ENCODE peak calls at places on chromosomes 3 and 15, in four cellular contexts. A is CD4-positive, alpha-beta T cell; R is WERI-Rb-1; C is spleen. L is an unnamed sample.

GRCh38 chr15:61175024-61175423 is 54.1 kb downstream of the RORA start:
- DNase-seq in A (no peak), R (no peak), C (no peak), L (no peak)

GRCh38 chr3:39125837-39126500 is 18.5 kb downstream of the TTC21A start:
- DNase-seq in A (no peak), R (no peak), C (peak), L (no peak)

GRCh38 chr3:10910367-10910766 is 82.2 kb upstream of the SLC6A1 start:
- DNase-seq in A (no peak), R (no peak), C (no peak), L (no peak)

GRCh38 chr3:13821156-13821555 is 58.7 kb downstream of the WNT7A start:
- DNase-seq in A (no peak), R (no peak), C (no peak), L (no peak)

GRCh38 chr15:63059075-63059474 is 16.5 kb downstream of the TPM1 start:
- DNase-seq in A (no peak), R (no peak), C (no peak), L (no peak)

GRCh38 chr15:74428442-74428787 is 5.3 kb downstream of the SEMA7A start:
- DNase-seq in A (no peak), R (peak), C (no peak), L (no peak)

GRCh38 chr3:126121074-126121473 is 37.1 kb upstream of the SLC41A3 start:
- DNase-seq in A (no peak), R (no peak), C (peak), L (no peak)

GRCh38 chr15:71784719-71785118 is 25.6 kb upstream of the NR2E3 start:
- DNase-seq in A (no peak), R (no peak), C (no peak), L (no peak)

GRCh38 chr15:98085003-98085639 is 124.6 kb downstream of the ARRDC4 start:
- DNase-seq in A (peak), R (peak), C (no peak), L (peak)

GRCh38 chr15:43144512-43144911 is 11.1 kb downstream of the TMEM62 start:
- DNase-seq in A (no peak), R (no peak), C (no peak), L (no peak)

GRCh38 chr15:50251638-50252182 is 13.8 kb downstream of the HDC start:
- DNase-seq in A (no peak), R (no peak), C (no peak), L (no peak)

GRCh38 chr15:22992026-22992331 is 11.8 kb upstream of the CYFIP1 start:
- DNase-seq in A (no peak), R (no peak), C (peak), L (no peak)

GRCh38 chr3:9600597-9600996 is 47.0 kb upstream of the LHFPL4 start:
- DNase-seq in A (no peak), R (no peak), C (no peak), L (no peak)

GRCh38 chr15:68691667-68692066 is 112.9 kb downstream of the CORO2B start:
- DNase-seq in A (no peak), R (no peak), C (peak), L (peak)

GRCh38 chr3:127455541-127456450 is 134.7 kb downstream of the TPRA1 start:
- DNase-seq in A (peak), R (peak), C (peak), L (peak)

GRCh38 chr3:121481116-121481895 is 64.5 kb downstream of the POLQ start:
- DNase-seq in A (no peak), R (no peak), C (no peak), L (no peak)

GRCh38 chr3:196193037-196193737 is 18.0 kb downstream of the ZDHHC19 start:
- DNase-seq in A (no peak), R (no peak), C (peak), L (no peak)

GRCh38 chr15:97840501-97840900 is 120.0 kb upstream of the ARRDC4 start:
- DNase-seq in A (no peak), R (no peak), C (no peak), L (no peak)

GRCh38 chr15:43515731-43516130 is 1.7 kb upstream of the MAP1A start:
- DNase-seq in A (no peak), R (no peak), C (no peak), L (no peak)

GRCh38 chr3:74621581-74621980 is 7.1 kb upstream of the CNTN3 start:
- DNase-seq in A (no peak), R (no peak), C (no peak), L (no peak)

GRCh38 chr3:126035362-126036050 is 48.4 kb downstream of the SLC41A3 start:
- DNase-seq in A (no peak), R (no peak), C (no peak), L (no peak)

GRCh38 chr15:76401285-76401684 is 64.7 kb downstream of the ISL2 start:
- DNase-seq in A (no peak), R (peak), C (no peak), L (no peak)

GRCh38 chr15:55789066-55789660 is 46.2 kb upstream of the PRTG start:
- DNase-seq in A (peak), R (peak), C (no peak), L (no peak)

GRCh38 chr15:48781481-48782081 is 29.3 kb downstream of the CEP152 start:
- DNase-seq in A (no peak), R (no peak), C (no peak), L (no peak)

GRCh38 chr15:98567951-98568350 is 80.4 kb upstream of the IGF1R start:
- DNase-seq in A (no peak), R (no peak), C (no peak), L (no peak)

GRCh38 chr15:36899696-36900095 is 200.7 kb downstream of the MEIS2 start:
- DNase-seq in A (no peak), R (no peak), C (no peak), L (no peak)

GRCh38 chr15:88518903-88519302 is 27.6 kb downstream of the DET1 start:
- DNase-seq in A (no peak), R (no peak), C (no peak), L (no peak)

GRCh38 chr3:25053360-25053759 is 374.7 kb upstream of the RARB start:
- DNase-seq in A (no peak), R (no peak), C (no peak), L (no peak)

GRCh38 chr3:37990527-37990926 is at the start of gene VILL:
- DNase-seq in A (no peak), R (no peak), C (peak), L (no peak)

GRCh38 chr3:131361464-131362421 is 19.8 kb upstream of the NUDT16 start:
- DNase-seq in A (no peak), R (no peak), C (peak), L (no peak)

GRCh38 chr3:178536271-178537079 is at the start of gene KCNMB2:
- DNase-seq in A (no peak), R (no peak), C (no peak), L (no peak)

GRCh38 chr3:72949016-72949415 is 47.6 kb upstream of the PPP4R2 start:
- DNase-seq in A (no peak), R (no peak), C (no peak), L (no peak)

GRCh38 chr3:101042996-101043686 is 49.9 kb upstream of the ABI3BP start:
- DNase-seq in A (no peak), R (no peak), C (no peak), L (no peak)

GRCh38 chr3:8589880-8590556 is 54.6 kb downstream of the SSUH2 start:
- DNase-seq in A (no peak), R (no peak), C (no peak), L (no peak)

GRCh38 chr3:10247679-10248183 is 528 bp upstream of the TATDN2 start:
- DNase-seq in A (no peak), R (no peak), C (peak), L (no peak)

GRCh38 chr3:146637871-146638270 is 32.7 kb upstream of the PLSCR5 start:
- DNase-seq in A (no peak), R (no peak), C (no peak), L (no peak)

GRCh38 chr15:88013111-88013510 is 243.4 kb downstream of the NTRK3 start:
- DNase-seq in A (no peak), R (no peak), C (no peak), L (no peak)

GRCh38 chr3:141646760-141647561 is 91.1 kb upstream of the RNF7 start:
- DNase-seq in A (no peak), R (peak), C (no peak), L (no peak)

GRCh38 chr15:32641517-32642059 is at the start of gene SCG5:
- DNase-seq in A (no peak), R (no peak), C (no peak), L (peak)

DNA sequence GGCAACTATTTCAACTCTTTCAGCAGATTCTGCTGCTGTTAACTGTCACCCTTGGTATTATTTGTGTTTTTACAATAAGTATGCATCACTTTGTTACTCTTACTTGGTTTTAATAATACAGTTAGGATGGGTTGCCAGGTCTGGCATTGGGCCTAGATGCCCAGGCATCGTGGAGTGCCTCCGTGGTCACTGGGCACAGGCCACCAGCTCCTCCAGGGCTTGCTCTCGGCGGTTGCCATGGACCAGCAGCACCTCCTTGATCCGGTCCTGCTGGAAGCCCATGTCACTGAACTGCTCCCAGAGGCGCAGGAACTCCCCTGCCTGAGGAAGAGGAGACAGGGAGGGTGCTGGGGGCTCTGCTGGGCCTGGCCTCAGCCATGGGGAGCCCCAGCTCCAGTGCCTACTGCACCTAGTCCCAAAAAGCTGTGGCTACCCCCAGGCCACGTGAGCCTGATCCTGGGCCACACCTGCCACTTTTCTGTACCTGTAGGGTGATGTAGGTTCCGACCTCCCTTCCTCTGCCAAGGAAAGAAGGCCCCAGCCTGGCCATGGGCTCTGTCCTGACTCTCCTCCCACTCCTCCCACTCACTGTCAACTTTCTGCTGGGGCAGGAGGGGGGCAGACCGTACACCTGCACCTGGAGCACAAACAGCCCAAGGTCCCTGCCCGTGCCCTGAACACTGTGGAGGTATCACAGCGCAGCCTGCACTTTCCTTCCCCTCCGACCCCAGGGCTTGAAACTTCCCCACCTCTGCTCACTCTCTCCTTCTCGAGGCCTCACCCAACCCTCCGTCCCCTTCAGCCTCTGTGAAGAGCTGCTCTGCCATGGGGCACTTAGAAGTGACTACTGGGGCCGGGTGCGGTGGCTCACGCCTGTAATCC is 16.6 kb downstream of the KBTBD13 start:
- DNase-seq in A (no peak), R (no peak), C (no peak), L (no peak)
- H3K27ac ChIP-seq in A (no peak), R (no peak), C (no peak), L (no peak)

GRCh38 chr3:116390318-116390717 is 55.0 kb downstream of the LSAMP start:
- DNase-seq in A (no peak), R (no peak), C (no peak), L (no peak)

GRCh38 chr3:116394365-116394764 is 50.9 kb downstream of the LSAMP start:
- DNase-seq in A (no peak), R (no peak), C (no peak), L (no peak)

GRCh38 chr3:116393199-116393598 is 52.1 kb downstream of the LSAMP start:
- DNase-seq in A (no peak), R (no peak), C (peak), L (no peak)

GRCh38 chr3:116391296-116392201 is 53.7 kb downstream of the LSAMP start:
- DNase-seq in A (no peak), R (no peak), C (peak), L (no peak)

GRCh38 chr3:116392291-116392690 is 53.0 kb downstream of the LSAMP start:
- DNase-seq in A (no peak), R (no peak), C (no peak), L (no peak)
- H3K27ac ChIP-seq in A (no peak), R (no peak), C (no peak), L (no peak)

GRCh38 chr15:66835558-66835878 is 133.5 kb downstream of the SMAD6 start:
- DNase-seq in A (no peak), R (no peak), C (peak), L (no peak)
- H3K27ac ChIP-seq in A (no peak), R (no peak), C (no peak), L (no peak)

DNA sequence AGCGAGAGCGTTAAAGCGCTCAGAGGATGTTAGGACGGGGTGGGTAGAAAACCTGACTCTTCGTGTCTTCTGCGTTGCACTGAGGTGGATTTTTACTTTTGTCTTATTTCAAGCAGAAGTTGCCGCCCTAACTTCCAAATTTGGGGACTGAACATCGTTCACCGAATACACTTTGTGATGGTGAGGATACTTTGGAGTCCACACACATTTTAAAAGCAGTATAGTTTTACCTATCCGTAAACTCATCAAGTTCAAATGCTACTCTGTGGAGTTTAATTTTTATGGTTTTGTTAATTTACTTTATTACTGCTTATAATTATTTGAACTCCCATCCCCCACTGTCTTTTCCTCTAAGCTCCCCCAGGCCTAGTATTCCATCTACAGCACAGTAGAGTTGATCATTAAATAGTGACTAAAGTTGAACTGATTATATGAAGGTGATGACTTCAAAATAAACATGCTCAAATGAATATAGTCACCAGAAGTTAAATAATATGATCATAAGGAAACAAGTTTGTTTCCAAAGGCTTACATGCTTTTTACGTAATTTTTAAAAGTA is 617 bp upstream of the EOGT start:
- DNase-seq in A (no peak), R (no peak), C (no peak), L (no peak)
- H3K27ac ChIP-seq in A (no peak), R (peak), C (peak), L (peak)

GRCh38 chr3:156189927-156190326 is 69.5 kb downstream of the KCNAB1 start:
- DNase-seq in A (no peak), R (no peak), C (no peak), L (no peak)
- H3K27ac ChIP-seq in A (no peak), R (no peak), C (no peak), L (no peak)